ENCODE peak calls at places on chromosomes 16 and 17, in nine cellular contexts. Q is RWPE2, X is ascending aorta, D is keratinocyte, F is BJ, W is psoas muscle, P is BE2C, M is AG10803, I is choroid plexus epithelial cell. Y is an unnamed sample.

GRCh38 chr17:71899317-71899716 is 221.5 kb upstream of the SOX9 start:
- DNase-seq in D (no peak), W (no peak), X (no peak), F (no peak), P (no peak), M (no peak), I (no peak), Q (no peak), Y (no peak)

GRCh38 chr17:41518789-41519449 is at the start of gene KRT15:
- DNase-seq in D (no peak), I (peak; percentile 29), F (no peak), M (no peak), P (no peak), Q (no peak), W (peak; percentile 15), X (no peak), Y (no peak)

GRCh38 chr17:76972046-76972641 is 103.9 kb downstream of the MGAT5B start:
- DNase-seq in I (no peak), W (no peak), Q (no peak), F (no peak), D (no peak), P (no peak), M (no peak), X (no peak), Y (no peak)

GRCh38 chr16:81446318-81447275 is 2.0 kb downstream of the CMIP start:
- DNase-seq in M (peak; percentile 57), X (no peak), P (no peak), I (no peak), F (no peak), Q (no peak), D (no peak), W (no peak), Y (peak; percentile 36)

GRCh38 chr17:61065263-61065773 is 334.3 kb upstream of the TBX2 start:
- DNase-seq in I (peak; percentile 63), F (peak; percentile 37), M (peak; percentile 43), W (no peak), Q (no peak), X (no peak), P (no peak), D (no peak), Y (no peak)

GRCh38 chr16:47013172-47013571 is 39.7 kb upstream of the DNAJA2 start:
- DNase-seq in M (no peak), I (no peak), Q (no peak), D (no peak), F (no peak), X (no peak), P (no peak), W (no peak), Y (no peak)

GRCh38 chr17:64039106-64039400 is 18.6 kb upstream of the ICAM2 start:
- DNase-seq in P (no peak), I (no peak), D (no peak), Q (no peak), W (no peak), M (no peak), F (no peak), X (no peak), Y (no peak)

GRCh38 chr17:81515530-81516041 is 3.0 kb upstream of the ACTG1 start:
- DNase-seq in X (no peak), W (peak; percentile 67), F (no peak), I (no peak), M (no peak), P (no peak), Q (peak; percentile 69), D (no peak), Y (no peak)

GRCh38 chr17:69672924-69673323 is 258.4 kb downstream of the MAP2K6 start:
- DNase-seq in D (peak; percentile 5), Q (no peak), W (no peak), P (no peak), I (peak; percentile 70), M (peak; percentile 73), X (no peak), F (peak; percentile 16), Y (no peak)

GRCh38 chr17:42421479-42422332 is 1.4 kb downstream of the CAVIN1 start:
- DNase-seq in I (no peak), F (no peak), D (no peak), M (peak; percentile 68), Q (no peak), W (peak; percentile 86), X (peak; percentile 81), P (no peak), Y (no peak)

GRCh38 chr16:398551-399277 is 1.7 kb downstream of the NME4 start:
- DNase-seq in X (no peak), Q (no peak), I (no peak), M (no peak), W (no peak), P (no peak), F (no peak), D (no peak), Y (no peak)

GRCh38 chr16:1527836-1528811 is 5.3 kb upstream of the TMEM204 start:
- DNase-seq in X (no peak), Q (no peak), D (no peak), M (peak; percentile 31), P (peak; percentile 74), W (peak; percentile 75), I (peak; percentile 33), F (no peak), Y (no peak)

GRCh38 chr17:21209511-21210175 is 4.3 kb downstream of the TMEM11 start:
- DNase-seq in W (peak; percentile 89), M (peak; percentile 78), F (no peak), P (no peak), D (no peak), I (no peak), Q (no peak), X (no peak), Y (no peak)

GRCh38 chr17:59601130-59601529 is 18.6 kb upstream of the CLTC start:
- DNase-seq in Q (no peak), W (no peak), F (no peak), I (no peak), D (no peak), M (no peak), P (no peak), X (no peak), Y (no peak)

GRCh38 chr17:61063528-61063927 is 336.1 kb upstream of the TBX2 start:
- DNase-seq in I (no peak), W (no peak), Q (no peak), M (no peak), F (no peak), D (no peak), X (no peak), P (no peak), Y (no peak)

GRCh38 chr17:4333041-4333440 is 33.4 kb downstream of the UBE2G1 start:
- DNase-seq in D (no peak), P (no peak), M (no peak), W (no peak), X (no peak), F (no peak), Q (no peak), I (no peak), Y (no peak)
- H3K4me3 ChIP-seq in D (no peak overlapping the region), P (no peak overlapping the region), M (no peak overlapping the region), W (no peak overlapping the region), X (no peak overlapping the region), F (no peak overlapping the region), Q (no peak overlapping the region), I (no peak overlapping the region), Y (no peak overlapping the region)

GRCh38 chr17:50533720-50534148 is 1.2 kb downstream of the EPN3 start:
- DNase-seq in P (peak; percentile 49), D (no peak), I (peak; percentile 51), F (no peak), W (no peak), Q (no peak), X (no peak), M (peak; percentile 31), Y (no peak)

GRCh38 chr17:50534222-50534978 is 1.9 kb downstream of the EPN3 start:
- DNase-seq in D (no peak), Q (peak; percentile 91), P (no peak), W (no peak), X (no peak), M (no peak), F (no peak), I (no peak), Y (no peak)

GRCh38 chr17:50531428-50532025 is 1.0 kb upstream of the EPN3 start:
- DNase-seq in D (no peak), X (no peak), Q (no peak), W (no peak), M (no peak), I (no peak), P (no peak), F (no peak), Y (no peak)

GRCh38 chr17:50533185-50533584 is 650 bp downstream of the EPN3 start:
- DNase-seq in X (no peak), Q (no peak), D (no peak), F (no peak), W (no peak), P (no peak), I (no peak), M (no peak), Y (no peak)

DNA sequence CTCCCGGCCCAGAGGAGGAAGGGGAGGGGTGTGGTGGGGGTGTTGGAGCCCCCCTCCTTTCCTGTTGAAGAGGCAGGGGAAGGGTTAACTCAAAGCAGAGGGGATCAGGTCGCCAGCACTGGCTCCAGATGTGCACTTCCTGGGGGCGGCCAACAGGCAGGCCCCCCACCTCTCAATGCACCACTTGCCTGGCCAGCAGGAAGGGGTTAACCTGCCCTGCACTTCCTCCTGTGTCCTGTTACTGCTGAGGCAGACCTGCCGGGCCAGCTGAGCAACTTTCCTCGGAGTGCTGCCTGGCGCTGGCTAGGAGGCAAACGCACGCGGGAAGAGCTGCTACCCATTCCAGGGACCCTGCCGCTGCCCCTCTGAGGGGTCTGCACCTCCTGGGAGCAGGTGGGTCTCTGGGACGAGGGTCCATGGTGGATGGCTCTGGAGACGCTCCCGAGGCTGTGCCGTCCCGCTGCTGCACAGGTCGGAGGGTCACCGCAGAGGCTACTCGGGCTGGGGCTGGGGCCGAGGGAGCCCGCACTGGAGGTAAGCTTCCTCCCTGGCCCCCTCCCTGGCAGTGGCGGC is at the start of gene EPN3:
- DNase-seq in D (no peak), P (no peak), F (no peak), X (no peak), I (no peak), Q (no peak), W (no peak), M (no peak), Y (no peak)
- TF ChIP-seq CTCF in D (no peak), P (no peak), F (no peak), X (no peak), I (no peak), Q (no peak), W (no peak), M (no peak), Y (no peak)

GRCh38 chr16:89918453-89919347 is at the start of gene MC1R:
- DNase-seq in W (peak; percentile 48), D (no peak), P (peak; percentile 75), Q (no peak), F (no peak), M (no peak), I (peak; percentile 54), X (no peak), Y (peak; percentile 71)
- H3K4me3 ChIP-seq in W (peak within 1 kb of the TSS; percentile 50), D (peak within 1 kb of the TSS; percentile 32), P (peak within 1 kb of the TSS; percentile 41), Q (peak within 1 kb of the TSS; percentile 17), F (peak within 1 kb of the TSS; percentile 38), M (peak within 1 kb of the TSS; percentile 55), I (peak within 1 kb of the TSS; percentile 51), X (peak within 1 kb of the TSS; percentile 63), Y (peak within 1 kb of the TSS; percentile 43)

DNA sequence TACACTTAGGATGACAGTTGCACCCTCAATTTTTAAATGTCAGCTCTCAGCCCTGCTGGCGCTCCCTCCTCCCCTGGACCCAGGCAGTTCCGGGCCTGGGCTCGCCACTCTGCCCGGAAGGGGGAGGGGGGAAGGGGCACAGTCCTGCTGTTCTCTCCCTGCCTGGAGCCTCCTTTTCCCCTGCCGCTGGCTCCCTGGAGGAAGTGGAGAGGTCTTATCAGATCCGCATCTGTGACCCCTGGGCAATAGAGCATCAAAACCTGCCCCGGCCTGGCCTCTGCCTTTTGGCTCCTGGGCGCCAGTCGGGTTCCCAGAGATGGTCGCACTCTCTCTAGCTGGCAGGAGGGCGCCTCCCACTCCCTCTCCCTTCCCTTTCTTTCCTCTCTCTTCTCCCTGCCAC is 149.3 kb downstream of the IRF8 start:
- DNase-seq in D (no peak), M (no peak), P (peak; percentile 39), I (no peak), Q (peak; percentile 49), F (no peak), X (no peak), W (no peak), Y (no peak)
- TF ChIP-seq CTCF in D (no peak), M (no peak), P (no peak), I (no peak), Q (no peak), F (no peak), X (no peak), W (no peak), Y (no peak)

Y was measured in GM06990.